ENCODE peak calls at places on chromosomes 16 and 17, in four cellular contexts. V, M, I and B are unnamed samples.

GRCh38 chr16:49980166-49980565 is 44.9 kb upstream of the CNEP1R1 start:
- DNase-seq in V (no peak), M (no peak), I (peak), B (no peak)

GRCh38 chr16:73636196-73636595 is 588.3 kb upstream of the ZFHX3 start:
- DNase-seq in V (no peak), M (no peak), I (no peak), B (no peak)

GRCh38 chr17:2909164-2909852 is 113.1 kb downstream of the RAP1GAP2 start:
- DNase-seq in V (no peak), M (peak), I (no peak), B (no peak)

GRCh38 chr17:39114744-39115534 is 36.5 kb downstream of the PLXDC1 start:
- DNase-seq in V (peak), M (no peak), I (peak), B (no peak)

GRCh38 chr17:42039794-42040763 is 10.3 kb downstream of the C17orf113 start:
- DNase-seq in V (no peak), M (no peak), I (no peak), B (no peak)

GRCh38 chr16:85759631-85760419 is 8.9 kb upstream of the C16orf74 start:
- DNase-seq in V (peak), M (no peak), I (no peak), B (no peak)

GRCh38 chr16:73298562-73298961 is 250.6 kb upstream of the ZFHX3 start:
- DNase-seq in V (no peak), M (no peak), I (peak), B (no peak)

GRCh38 chr16:68902376-68903345 is 59.3 kb downstream of the TANGO6 start:
- DNase-seq in V (peak), M (peak), I (peak), B (no peak)

GRCh38 chr17:42845918-42846593 is 1.7 kb downstream of the AOC2 start:
- DNase-seq in V (no peak), M (no peak), I (no peak), B (no peak)

GRCh38 chr17:3911271-3912053 is 4.8 kb downstream of the P2RX1 start:
- DNase-seq in V (no peak), M (no peak), I (no peak), B (peak)

GRCh38 chr17:78133971-78134898 is 3.7 kb downstream of the TMC8 start:
- DNase-seq in V (peak), M (peak), I (peak), B (no peak)

GRCh38 chr17:29977836-29978235 is 36.4 kb downstream of the EFCAB5 start:
- DNase-seq in V (no peak), M (no peak), I (peak), B (no peak)

GRCh38 chr16:4303973-4304372 is 11.9 kb upstream of the GLIS2 start:
- DNase-seq in V (no peak), M (peak), I (no peak), B (no peak)

GRCh38 chr17:45867702-45868101 is 23.0 kb downstream of the SPPL2C start:
- DNase-seq in V (peak), M (no peak), I (no peak), B (no peak)

GRCh38 chr17:67434061-67434525 is 57.0 kb downstream of the PITPNC1 start:
- DNase-seq in V (no peak), M (no peak), I (no peak), B (no peak)

GRCh38 chr16:67796099-67796718 is 10.2 kb downstream of the RANBP10 start:
- DNase-seq in V (peak), M (no peak), I (no peak), B (no peak)

GRCh38 chr17:42751628-42752027 is 6.8 kb upstream of the EZH1 start:
- DNase-seq in V (peak), M (no peak), I (peak), B (no peak)

GRCh38 chr17:4712526-4712925 is 2.1 kb downstream of the ARRB2 start:
- DNase-seq in V (no peak), M (no peak), I (no peak), B (no peak)

GRCh38 chr17:303161-303560 is 49.4 kb downstream of the RPH3AL start:
- DNase-seq in V (no peak), M (no peak), I (no peak), B (no peak)

GRCh38 chr17:299546-299945 is 53.1 kb downstream of the RPH3AL start:
- DNase-seq in V (no peak), M (peak), I (no peak), B (no peak)

GRCh38 chr17:300881-301280 is 51.7 kb downstream of the RPH3AL start:
- DNase-seq in V (no peak), M (no peak), I (no peak), B (no peak)

GRCh38 chr17:302300-302698 is 50.3 kb downstream of the RPH3AL start:
- DNase-seq in V (no peak), M (no peak), I (no peak), B (no peak)

GRCh38 chr17:301681-302299 is 50.8 kb downstream of the RPH3AL start:
- DNase-seq in V (no peak), M (no peak), I (no peak), B (no peak)
- TF ChIP-seq RCOR1 in V (no peak), M (no peak), I (no peak), B (no peak)

DNA sequence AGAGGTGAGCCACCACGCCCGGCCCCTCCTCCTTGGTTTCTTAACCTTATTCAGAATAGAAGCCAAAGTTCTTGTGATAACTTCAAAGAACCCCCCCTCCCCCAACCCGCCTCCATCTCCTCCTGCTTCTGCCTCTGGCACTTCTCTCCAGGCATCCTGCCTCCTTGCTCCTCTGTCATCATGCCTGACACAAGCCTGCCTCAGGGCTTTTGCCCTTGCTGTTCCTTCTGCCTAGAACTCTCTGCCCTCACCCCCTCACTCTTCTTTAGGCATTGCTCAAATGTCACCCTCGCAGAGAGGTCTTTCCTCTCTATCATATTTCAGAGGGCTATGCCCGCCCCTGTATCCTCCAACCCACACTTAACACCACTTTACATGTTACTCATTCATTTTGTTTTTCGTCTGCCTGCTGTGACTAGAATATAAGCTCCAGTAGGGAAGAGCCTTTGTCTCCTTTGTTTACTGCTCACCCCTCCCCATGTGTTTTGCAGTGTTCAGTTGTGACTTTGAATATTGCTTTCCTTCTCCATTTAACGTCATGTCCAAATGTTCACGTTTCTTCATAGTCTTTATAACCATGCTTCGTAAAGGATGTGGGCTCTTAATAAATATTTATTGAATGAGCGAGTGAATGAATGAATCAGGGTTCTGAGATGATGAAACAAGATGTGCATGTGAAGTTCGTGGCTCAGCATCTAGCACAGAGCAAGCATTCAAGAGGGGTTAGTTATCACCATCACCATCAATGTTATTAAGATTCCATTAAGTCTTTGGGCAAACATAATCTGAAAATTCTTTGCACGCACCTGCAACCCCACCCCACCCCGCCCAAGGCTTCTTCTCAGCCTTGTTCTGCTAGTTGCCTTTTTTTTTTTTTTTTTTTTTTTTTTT is 186.2 kb upstream of the WSCD1 start:
- DNase-seq in V (no peak), M (no peak), I (no peak), B (no peak)
- H2AFZ ChIP-seq in V (no peak), M (no peak), I (no peak), B (no peak)

GRCh38 chr16:15492091-15492740 is 57.8 kb downstream of the BMERB1 start:
- DNase-seq in V (no peak), M (no peak), I (no peak), B (no peak)

GRCh38 chr16:15491430-15491829 is 57.0 kb downstream of the BMERB1 start:
- DNase-seq in V (no peak), M (no peak), I (no peak), B (no peak)

GRCh38 chr16:15493416-15494181 is 59.2 kb downstream of the BMERB1 start:
- DNase-seq in V (no peak), M (no peak), I (peak), B (no peak)

GRCh38 chr16:15495898-15496297 is 61.5 kb downstream of the BMERB1 start:
- DNase-seq in V (no peak), M (no peak), I (no peak), B (no peak)

GRCh38 chr16:15494231-15494630 is 59.8 kb downstream of the BMERB1 start:
- DNase-seq in V (peak), M (no peak), I (peak), B (no peak)
- TF ChIP-seq RCOR1 in V (no peak), M (no peak), I (no peak), B (no peak)

GRCh38 chr17:489758-490329 is 137.2 kb upstream of the RPH3AL start:
- DNase-seq in V (peak), M (peak), I (peak), B (no peak)
- H2AFZ ChIP-seq in V (peak), M (peak), I (peak), B (peak)

DNA sequence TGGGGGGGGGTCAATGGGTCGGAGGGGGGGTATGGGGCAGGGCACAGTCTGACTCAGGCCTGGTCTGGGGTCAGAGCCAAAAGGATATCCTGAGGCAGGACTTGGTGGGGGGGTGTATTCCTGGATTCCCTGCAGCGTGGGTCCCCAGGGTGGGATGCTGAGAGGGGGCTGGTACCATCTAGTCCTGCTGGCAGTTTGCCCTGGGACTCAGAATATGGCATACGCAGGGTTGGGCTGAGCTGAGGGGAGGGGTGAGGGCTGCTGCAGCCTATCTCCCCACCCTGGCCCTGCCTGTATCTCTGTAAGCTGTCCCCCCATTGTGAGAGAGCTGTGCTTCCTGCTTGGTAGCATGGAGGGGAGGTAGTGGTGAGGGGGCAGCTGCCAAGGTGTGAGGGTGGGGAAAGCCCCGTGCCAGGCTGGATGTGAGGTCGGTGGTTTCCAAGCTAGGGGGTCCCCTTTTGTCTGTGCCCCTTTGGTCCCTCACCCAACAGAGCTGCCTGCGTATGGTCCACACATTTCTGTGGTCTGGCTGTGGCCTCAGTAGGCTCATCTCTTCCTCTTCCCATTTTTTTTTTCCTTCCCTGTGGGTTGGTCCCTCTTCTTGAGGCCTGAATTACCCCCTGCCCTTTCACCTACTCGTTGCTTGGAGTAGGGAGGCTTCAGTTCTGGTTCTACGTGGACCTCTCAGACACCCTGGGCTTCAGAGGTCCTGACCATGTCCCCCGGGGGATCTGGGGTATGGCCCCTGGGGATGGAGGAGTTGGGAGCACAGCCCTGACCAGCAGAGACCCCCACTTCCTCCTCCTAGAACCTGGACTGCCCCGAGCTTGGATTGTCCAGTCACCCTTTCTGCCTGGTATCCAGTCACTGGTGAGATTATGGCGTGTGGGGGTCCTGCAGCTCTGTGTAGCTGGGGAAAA is 15.0 kb downstream of the RARA start:
- DNase-seq in V (no peak), M (no peak), I (peak), B (no peak)
- TF ChIP-seq RCOR1 in V (no peak), M (no peak), I (no peak), B (no peak)

GRCh38 chr17:31736855-31737625 is 122.0 kb downstream of the COPRS start:
- DNase-seq in V (no peak), M (no peak), I (no peak), B (no peak)
- H2AFZ ChIP-seq in V (no peak), M (no peak), I (no peak), B (no peak)

DNA sequence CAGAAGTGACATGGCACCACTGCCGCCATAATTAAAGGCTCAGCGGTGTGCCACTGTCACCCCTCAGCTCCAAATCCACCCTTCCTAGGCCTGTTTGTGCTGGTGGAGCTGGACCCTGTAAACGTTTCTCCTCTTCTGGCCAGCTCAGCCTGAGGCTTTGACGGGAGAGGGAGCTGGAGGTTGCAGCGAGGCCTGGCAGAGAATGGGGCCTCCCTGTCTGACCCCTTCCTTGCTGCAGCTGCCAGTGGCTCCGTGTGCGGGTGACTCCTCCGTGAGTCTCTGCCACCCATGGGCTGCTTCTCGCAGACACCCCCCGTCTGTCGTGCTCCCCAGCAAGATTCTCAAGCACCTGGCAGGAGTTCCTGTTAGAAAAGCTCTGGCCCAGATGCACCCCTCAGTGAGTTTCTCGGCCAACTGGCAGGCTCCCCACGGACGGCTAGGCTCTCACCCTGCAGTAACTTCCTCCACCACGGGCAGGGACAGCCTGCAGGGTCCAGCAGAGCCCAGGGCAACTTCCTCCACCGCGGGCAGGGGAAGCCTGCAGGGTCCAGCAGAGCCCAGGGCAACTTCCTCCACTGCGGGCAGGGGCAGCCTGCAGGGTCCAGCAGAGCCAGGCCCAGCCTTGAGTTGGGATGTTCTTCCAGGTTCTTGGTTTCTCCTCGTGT is 4.7 kb upstream of the CHMP6 start:
- DNase-seq in V (no peak), M (peak), I (no peak), B (no peak)
- TF ChIP-seq RCOR1 in V (no peak), M (no peak), I (no peak), B (no peak)

GRCh38 chr17:68541816-68542215 is 29.6 kb downstream of the PRKAR1A start:
- DNase-seq in V (no peak), M (no peak), I (no peak), B (no peak)

GRCh38 chr17:68544111-68544510 is 31.9 kb downstream of the PRKAR1A start:
- DNase-seq in V (no peak), M (no peak), I (no peak), B (no peak)

GRCh38 chr17:68544521-68544920 is 32.3 kb downstream of the PRKAR1A start:
- DNase-seq in V (no peak), M (no peak), I (no peak), B (no peak)

GRCh38 chr17:68540981-68541380 is 28.8 kb downstream of the PRKAR1A start:
- DNase-seq in V (no peak), M (no peak), I (no peak), B (no peak)

DNA sequence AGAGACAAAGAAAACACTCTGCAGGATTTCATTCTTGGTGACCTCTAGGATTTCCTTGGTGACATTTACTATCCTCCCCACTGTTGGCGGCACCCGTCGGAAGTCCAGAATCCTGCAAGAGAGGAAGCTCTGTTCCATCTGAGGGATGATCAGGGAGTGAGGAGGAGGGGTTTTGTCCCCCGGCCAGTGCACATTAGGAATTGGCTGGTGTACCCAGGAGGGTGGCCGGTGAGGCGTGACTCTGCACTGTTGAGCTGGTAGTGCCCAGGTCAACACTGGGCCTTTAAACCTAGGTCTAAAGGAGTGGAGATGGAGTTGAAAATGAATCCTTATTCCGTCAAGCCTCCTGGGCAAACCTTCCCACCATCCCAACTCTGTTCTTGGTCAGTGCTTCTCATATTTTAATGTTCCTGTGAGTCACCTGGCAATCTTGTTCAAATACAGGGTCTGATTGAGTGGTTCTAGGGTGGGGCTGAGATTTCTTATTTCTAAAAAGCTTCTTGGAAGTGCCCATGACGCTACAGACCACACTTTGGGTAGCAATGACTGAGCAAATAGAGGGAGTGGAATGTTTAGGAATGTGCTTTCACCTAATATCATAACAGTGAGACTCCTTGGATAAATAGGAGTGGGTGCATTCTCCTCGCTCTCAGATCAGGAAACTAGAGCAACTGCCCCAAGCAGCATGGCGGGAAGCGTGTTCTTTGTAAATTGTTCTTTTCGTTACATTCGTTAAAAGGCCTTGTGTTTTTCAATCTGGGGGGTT is 30.7 kb downstream of the PRKAR1A start:
- DNase-seq in V (no peak), M (no peak), I (no peak), B (no peak)
- H2AFZ ChIP-seq in V (no peak), M (no peak), I (no peak), B (no peak)

GRCh38 chr16:83626676-83627075 is 181.1 kb upstream of the HSBP1 start:
- DNase-seq in V (no peak), M (no peak), I (no peak), B (no peak)
- TF ChIP-seq RCOR1 in V (no peak), M (no peak), I (no peak), B (no peak)

GRCh38 chr16:13921328-13921727 is 1.4 kb downstream of the ERCC4 start:
- DNase-seq in V (no peak), M (no peak), I (no peak), B (no peak)

GRCh38 chr16:13920510-13920818 is 510 bp downstream of the ERCC4 start:
- DNase-seq in V (no peak), M (no peak), I (no peak), B (no peak)

GRCh38 chr16:13926507-13926906 is 6.6 kb downstream of the ERCC4 start:
- DNase-seq in V (no peak), M (no peak), I (no peak), B (no peak)

GRCh38 chr16:13919683-13920509 is at the start of gene ERCC4:
- DNase-seq in V (peak), M (peak), I (peak), B (peak)

GRCh38 chr16:13923703-13924298 is 3.8 kb downstream of the ERCC4 start:
- DNase-seq in V (peak), M (peak), I (peak), B (peak)
- H2AFZ ChIP-seq in V (no peak), M (no peak), I (no peak), B (no peak)